ENCODE peak calls at places on chromosomes 6 and 20, in five cellular contexts. One of them, this sample, is unnamed.

GRCh38 chr6:7136859-7137334 is 29.1 kb downstream of the RREB1 start:
- DNase-seq in ACHN: no peak
- DNase-seq in HT-29: no peak
- DNase-seq in smooth muscle cell of the brain vasculature: no peak
- DNase-seq in EL: no peak
- DNase-seq in this sample: no peak

GRCh38 chr6:118571121-118571520 is 23.0 kb downstream of the PLN start:
- DNase-seq in ACHN: no peak
- DNase-seq in EL: no peak
- DNase-seq in smooth muscle cell of the brain vasculature: no peak
- DNase-seq in HT-29: no peak
- DNase-seq in this sample: no peak

GRCh38 chr6:18654821-18655220 is 267.7 kb downstream of the RNF144B start:
- DNase-seq in EL: no peak
- DNase-seq in ACHN: no peak
- DNase-seq in smooth muscle cell of the brain vasculature: no peak
- DNase-seq in HT-29: no peak
- DNase-seq in this sample: no peak

GRCh38 chr6:154555075-154555677 is 44.7 kb upstream of the CNKSR3 start:
- DNase-seq in EL: peak
- DNase-seq in HT-29: no peak
- DNase-seq in smooth muscle cell of the brain vasculature: no peak
- DNase-seq in ACHN: peak
- DNase-seq in this sample: peak

GRCh38 chr6:44339763-44340625 is 2.5 kb upstream of the SPATS1 start:
- DNase-seq in ACHN: peak
- DNase-seq in EL: peak
- DNase-seq in HT-29: no peak
- DNase-seq in smooth muscle cell of the brain vasculature: no peak
- DNase-seq in this sample: peak

GRCh38 chr6:37010402-37010892 is 5.0 kb downstream of the FGD2 start:
- DNase-seq in HT-29: no peak
- DNase-seq in smooth muscle cell of the brain vasculature: no peak
- DNase-seq in ACHN: no peak
- DNase-seq in EL: no peak
- DNase-seq in this sample: no peak

GRCh38 chr20:56414842-56415765 is 3.0 kb downstream of the CASS4 start:
- DNase-seq in EL: peak
- DNase-seq in smooth muscle cell of the brain vasculature: no peak
- DNase-seq in ACHN: no peak
- DNase-seq in HT-29: no peak
- DNase-seq in this sample: peak

GRCh38 chr6:166760288-166760687 is 133.2 kb upstream of the RPS6KA2 start:
- DNase-seq in smooth muscle cell of the brain vasculature: no peak
- DNase-seq in HT-29: no peak
- DNase-seq in EL: no peak
- DNase-seq in ACHN: no peak
- DNase-seq in this sample: no peak

GRCh38 chr6:5471637-5472430 is 210.5 kb downstream of the FARS2 start:
- DNase-seq in EL: no peak
- DNase-seq in smooth muscle cell of the brain vasculature: no peak
- DNase-seq in ACHN: no peak
- DNase-seq in HT-29: no peak
- DNase-seq in this sample: no peak

GRCh38 chr6:1535295-1535694 is 74.4 kb upstream of the FOXC1 start:
- DNase-seq in EL: peak
- DNase-seq in ACHN: no peak
- DNase-seq in HT-29: no peak
- DNase-seq in smooth muscle cell of the brain vasculature: no peak
- DNase-seq in this sample: peak

GRCh38 chr20:48421547-48421946 is 406.3 kb downstream of the PREX1 start:
- DNase-seq in HT-29: peak
- DNase-seq in smooth muscle cell of the brain vasculature: no peak
- DNase-seq in ACHN: no peak
- DNase-seq in EL: no peak
- DNase-seq in this sample: no peak

This sample was measured in ELR.